ENCODE peak calls at places on chromosomes 13 and 19, in seven cellular contexts. N is K562, D is fibroblast of lung, J is neural progenitor cell, H is mammary epithelial cell, M is IMR-90, I is endodermal cell. G is an unnamed sample.

GRCh38 chr19:50300814-50301606 is 28.2 kb downstream of the KCNC3 start:
- DNase-seq in N (no peak), D (peak; percentile 80), J (no peak), H (peak; percentile 51), M (peak; percentile 79), I (no peak), G (peak; percentile 94)

GRCh38 chr13:111589321-111589720 is 268.9 kb downstream of the TEX29 start:
- DNase-seq in N (no peak), D (no peak), J (no peak), H (no peak), M (no peak), I (no peak), G (no peak)

GRCh38 chr13:80504453-80504852 is 163.5 kb upstream of the SPRY2 start:
- DNase-seq in N (no peak), D (no peak), J (no peak), H (no peak), M (no peak), I (no peak), G (no peak)

GRCh38 chr19:55467236-55468053 is 2.9 kb upstream of the C19orf85 start:
- DNase-seq in N (peak; percentile 81), D (peak; percentile 41), J (peak; percentile 70), H (peak; percentile 38), M (peak; percentile 65), I (peak; percentile 90), G (peak; percentile 68)

GRCh38 chr19:7494416-7495098 is 5.7 kb upstream of the PEX11G start:
- DNase-seq in N (peak; percentile 40), D (peak; percentile 31), J (peak; percentile 33), H (peak; percentile 85), M (no peak), I (no peak), G (no peak)

GRCh38 chr13:105139380-105140285 is 1395.8 kb downstream of the EFNB2 start:
- DNase-seq in N (no peak), D (peak; percentile 6), J (no peak), H (no peak), M (peak; percentile 62), I (peak; percentile 59), G (no peak)

GRCh38 chr13:35953537-35954206 is 177.5 kb downstream of the DCLK1 start:
- DNase-seq in N (peak; percentile 7), D (peak; percentile 88), J (peak; percentile 86), H (peak; percentile 38), M (peak; percentile 94), I (peak; percentile 88), G (peak; percentile 76)

GRCh38 chr13:98175823-98176222 is 1.2 kb downstream of the RNF113B start:
- DNase-seq in N (no peak), D (peak; percentile 34), J (peak; percentile 39), H (no peak), M (peak; percentile 63), I (no peak), G (no peak)

GRCh38 chr13:98548230-98548629 is 28.7 kb downstream of the STK24 start:
- DNase-seq in N (no peak), D (no peak), J (no peak), H (no peak), M (peak; percentile 42), I (no peak), G (no peak)

GRCh38 chr13:100363874-100364273 is 224.7 kb downstream of the GGACT start:
- DNase-seq in N (no peak), D (peak; percentile 67), J (no peak), H (peak; percentile 6), M (peak; percentile 65), I (no peak), G (peak; percentile 79)

GRCh38 chr13:95924389-95924994 is 128.7 kb downstream of the UGGT2 start:
- DNase-seq in N (no peak), D (peak; percentile 94), J (no peak), H (peak; percentile 75), M (peak; percentile 86), I (peak; percentile 57), G (peak; percentile 40)

GRCh38 chr19:17332677-17333581 is 1.7 kb downstream of the ANO8 start:
- DNase-seq in N (peak; percentile 85), D (peak; percentile 42), J (peak; percentile 77), H (peak; percentile 29), M (peak; percentile 39), I (peak; percentile 87), G (peak; percentile 76)

GRCh38 chr19:16326401-16327130 is 1.9 kb downstream of the KLF2 start:
- DNase-seq in N (no peak), D (peak; percentile 19), J (peak; percentile 49), H (no peak), M (no peak), I (peak; percentile 74), G (no peak)

GRCh38 chr13:35966024-35966423 is 165.2 kb downstream of the DCLK1 start:
- DNase-seq in N (no peak), D (no peak), J (no peak), H (no peak), M (no peak), I (no peak), G (no peak)

GRCh38 chr19:44755219-44755618 is 6.7 kb downstream of the BCL3 start:
- DNase-seq in N (no peak), D (no peak), J (no peak), H (no peak), M (no peak), I (no peak), G (no peak)
- H3K9ac ChIP-seq in N (peak overlapping the region; percentile 85), D (no peak overlapping the region), J (no peak overlapping the region), H (no peak overlapping the region), M (peak overlapping the region; percentile 66), I (no peak overlapping the region), G (peak overlapping the region; percentile 94)

GRCh38 chr19:18776288-18776594 is 14.9 kb downstream of the COMP start:
- DNase-seq in N (peak; percentile 54), D (peak; percentile 68), J (no peak), H (no peak), M (peak; percentile 72), I (no peak), G (peak; percentile 55)
- H3K27me3 ChIP-seq in N (peaks cover 28% of the 10 kb centered on the region), D (no peaks in the 10 kb centered on the region), J (peaks cover 100% of the 10 kb centered on the region), H (no peaks in the 10 kb centered on the region), M (no peaks in the 10 kb centered on the region), I (peaks cover 83% of the 10 kb centered on the region), G (no peaks in the 10 kb centered on the region)

DNA sequence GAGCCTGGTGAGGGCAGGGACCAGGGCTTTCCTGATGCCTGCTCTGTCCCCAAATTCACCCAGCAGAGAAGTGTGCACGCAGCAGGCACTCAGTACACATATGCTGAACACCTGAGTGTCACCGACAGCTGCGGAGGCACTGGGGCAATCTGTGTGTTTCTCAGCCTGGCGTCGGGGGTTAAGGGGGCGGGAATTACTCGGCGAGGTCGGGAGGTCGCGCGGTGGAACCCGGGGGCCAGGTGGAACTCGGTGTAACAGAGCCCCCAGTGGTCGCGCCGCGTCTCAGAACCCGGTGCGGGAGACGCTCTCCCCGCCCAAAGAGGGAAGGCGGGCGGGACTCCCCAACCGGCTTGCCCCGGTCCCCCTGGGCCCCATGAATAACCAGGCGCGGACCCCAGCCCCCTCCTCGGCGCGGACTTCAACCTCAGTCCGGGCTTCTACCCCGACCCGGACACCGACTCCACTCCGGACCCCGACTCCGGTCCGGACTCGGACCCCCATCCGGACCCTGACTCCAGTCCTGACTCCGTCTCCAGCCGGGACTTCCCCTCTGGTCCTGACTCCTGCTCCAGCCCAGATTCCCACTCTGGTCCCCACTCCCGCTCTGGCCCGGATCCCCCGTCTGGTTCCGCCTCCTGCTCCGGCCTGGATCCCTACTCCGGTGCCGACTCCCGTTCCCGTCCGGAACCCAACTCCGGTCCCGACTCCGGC is at the start of gene SELENOV:
- DNase-seq in N (peak; percentile 60), D (no peak), J (peak; percentile 87), H (no peak), M (no peak), I (peak; percentile 92), G (no peak)
- H3K9ac ChIP-seq in N (peak within 1 kb of the TSS; percentile 10), D (no peak within 1 kb of the TSS), J (peak within 1 kb of the TSS; percentile 47), H (no peak within 1 kb of the TSS), M (no peak within 1 kb of the TSS), I (peak within 1 kb of the TSS; percentile 62), G (no peak within 1 kb of the TSS)

GRCh38 chr19:46661735-46662592 is 982 bp upstream of the DACT3 start:
- DNase-seq in N (peak; percentile 79), D (peak; percentile 84), J (peak; percentile 94), H (peak; percentile 79), M (peak; percentile 90), I (peak; percentile 93), G (peak; percentile 80)

GRCh38 chr19:46660008-46660517 is 919 bp downstream of the DACT3 start:
- DNase-seq in N (peak; percentile 61), D (no peak), J (peak; percentile 71), H (no peak), M (no peak), I (peak; percentile 86), G (no peak)

GRCh38 chr19:46661020-46661731 is at the start of gene DACT3:
- DNase-seq in N (peak; percentile 99), D (peak; percentile 100), J (peak; percentile 100), H (peak; percentile 100), M (peak; percentile 100), I (peak; percentile 100), G (peak; percentile 97)

GRCh38 chr19:46659151-46660007 is 1.6 kb downstream of the DACT3 start:
- DNase-seq in N (peak; percentile 90), D (no peak), J (peak; percentile 77), H (no peak), M (no peak), I (peak; percentile 82), G (no peak)

GRCh38 chr19:46660601-46661019 is 372 bp downstream of the DACT3 start:
- DNase-seq in N (peak; percentile 49), D (no peak), J (peak; percentile 55), H (no peak), M (no peak), I (no peak), G (no peak)
- H3K27me3 ChIP-seq in N (no peaks in the 10 kb centered on the region), D (no peaks in the 10 kb centered on the region), J (peaks cover 31% of the 10 kb centered on the region), H (no peaks in the 10 kb centered on the region), M (no peaks in the 10 kb centered on the region), I (peaks cover 28% of the 10 kb centered on the region), G (no peaks in the 10 kb centered on the region)

GRCh38 chr13:51303063-51303552 is 36.4 kb upstream of the SERPINE3 start:
- DNase-seq in N (no peak), D (no peak), J (peak; percentile 91), H (no peak), M (no peak), I (peak; percentile 84), G (no peak)

GRCh38 chr13:51305558-51305957 is 33.9 kb upstream of the SERPINE3 start:
- DNase-seq in N (no peak), D (no peak), J (no peak), H (no peak), M (no peak), I (no peak), G (no peak)

GRCh38 chr13:51298812-51299211 is 40.7 kb upstream of the SERPINE3 start:
- DNase-seq in N (no peak), D (peak; percentile 4), J (no peak), H (no peak), M (peak; percentile 19), I (peak; percentile 43), G (peak; percentile 5)

GRCh38 chr13:51303882-51304281 is 35.6 kb upstream of the SERPINE3 start:
- DNase-seq in N (no peak), D (no peak), J (no peak), H (no peak), M (no peak), I (peak; percentile 24), G (no peak)
- H3K9ac ChIP-seq in N (no peak overlapping the region), D (no peak overlapping the region), J (no peak overlapping the region), H (no peak overlapping the region), M (no peak overlapping the region), I (no peak overlapping the region), G (no peak overlapping the region)

GRCh38 chr13:20566424-20566916 is 487 bp upstream of the IFT88 start:
- DNase-seq in N (no peak), D (peak; percentile 84), J (no peak), H (peak; percentile 84), M (peak; percentile 85), I (no peak), G (peak; percentile 89)
- H3K27me3 ChIP-seq in N (no peaks in the 10 kb centered on the region), D (no peaks in the 10 kb centered on the region), J (no peaks in the 10 kb centered on the region), H (no peaks in the 10 kb centered on the region), M (no peaks in the 10 kb centered on the region), I (no peaks in the 10 kb centered on the region), G (no peaks in the 10 kb centered on the region)

G was measured in PC-3.